ENCODE peak calls at places on chromosomes 16 and 17, in five cellular contexts. D, B, I, S and V are unnamed samples. For H3K36me3, the result is how much of the 10 kb centered on the place peaks cover.

GRCh38 chr16:85689950-85690320 is 1.2 kb upstream of the GINS2 start:
- DNase-seq in S (no peak), I (no peak), B (no peak), D (no peak), V (peak)

GRCh38 chr16:22888791-22889190 is 74.8 kb downstream of the HS3ST2 start:
- DNase-seq in I (no peak), S (no peak), B (no peak), D (peak), V (peak)

GRCh38 chr17:42872251-42872965 is 21.4 kb downstream of the AOC3 start:
- DNase-seq in S (no peak), D (no peak), I (no peak), B (no peak), V (no peak)

GRCh38 chr17:48022906-48023305 is 14.7 kb downstream of the COPZ2 start:
- DNase-seq in B (no peak), S (no peak), D (peak), I (no peak), V (no peak)

GRCh38 chr16:49465661-49466528 is 92.3 kb downstream of the C16orf78 start:
- DNase-seq in I (no peak), S (no peak), D (no peak), B (no peak), V (no peak)

GRCh38 chr17:47934856-47935255 is 6.5 kb upstream of the PNPO start:
- DNase-seq in B (no peak), S (no peak), D (peak), I (no peak), V (no peak)

GRCh38 chr17:80474231-80474932 is 2.0 kb downstream of the NPTX1 start:
- DNase-seq in D (peak), S (no peak), I (peak), B (peak), V (no peak)

GRCh38 chr17:45043268-45043681 is 8.2 kb downstream of the DCAKD start:
- DNase-seq in D (peak), I (no peak), B (no peak), S (no peak), V (no peak)

GRCh38 chr16:12471383-12471782 is 332.3 kb downstream of the CPPED1 start:
- DNase-seq in S (no peak), B (no peak), I (no peak), D (no peak), V (no peak)

GRCh38 chr16:5056347-5056746 is 9.4 kb downstream of the C16orf89 start:
- DNase-seq in I (peak), S (no peak), B (peak), D (peak), V (peak)

GRCh38 chr17:39750131-39751015 is 12.6 kb downstream of the GRB7 start:
- DNase-seq in I (no peak), S (no peak), D (no peak), B (no peak), V (no peak)

GRCh38 chr16:10828851-10829331 is 10.3 kb upstream of the TVP23A start:
- DNase-seq in D (peak), B (no peak), S (no peak), I (peak), V (peak)

GRCh38 chr16:79316004-79316458 is 284.5 kb downstream of the MAF start:
- DNase-seq in B (no peak), S (no peak), D (no peak), I (no peak), V (no peak)

GRCh38 chr17:3910420-3911270 is 5.6 kb downstream of the P2RX1 start:
- DNase-seq in D (no peak), S (no peak), I (no peak), B (no peak), V (no peak)

GRCh38 chr16:83312846-83313245 is 494.9 kb upstream of the HSBP1 start:
- DNase-seq in B (no peak), D (no peak), I (no peak), S (no peak), V (no peak)

GRCh38 chr17:4492762-4493561 is 5.7 kb upstream of the SPNS2 start:
- DNase-seq in S (no peak), I (peak), D (peak), B (peak), V (peak)

GRCh38 chr16:70331588-70332358 is 14.9 kb upstream of the DDX19A start:
- DNase-seq in B (no peak), I (no peak), D (peak), S (no peak), V (peak)

GRCh38 chr17:596763-597644 is 117.6 kb downstream of the VPS53 start:
- DNase-seq in B (no peak), S (no peak), D (peak), I (no peak), V (no peak)

GRCh38 chr17:46841561-46842379 is 9.6 kb upstream of the WNT9B start:
- DNase-seq in S (no peak), I (peak), B (no peak), D (peak), V (peak)

GRCh38 chr16:26856271-26856670 is 210.5 kb upstream of the C16orf82 start:
- DNase-seq in D (no peak), B (no peak), I (no peak), S (no peak), V (no peak)

GRCh38 chr16:68146583-68146982 is 61.4 kb downstream of the NFATC3 start:
- DNase-seq in S (no peak), B (peak), I (peak), D (peak), V (peak)

GRCh38 chr17:72717276-72717675 is 375.2 kb downstream of the SLC39A11 start:
- DNase-seq in D (no peak), I (no peak), S (no peak), B (no peak), V (no peak)

GRCh38 chr17:18301081-18301480 is 13.7 kb downstream of the TOP3A start:
- DNase-seq in S (no peak), I (no peak), B (no peak), D (no peak), V (no peak)

GRCh38 chr16:17138801-17139200 is 332.0 kb downstream of the XYLT1 start:
- DNase-seq in D (peak), B (no peak), I (no peak), S (no peak), V (peak)

GRCh38 chr16:85123891-85124635 is 11.8 kb upstream of the CIBAR2 start:
- DNase-seq in B (no peak), S (no peak), D (peak), I (peak), V (peak)

GRCh38 chr16:65070831-65071230 is 51.0 kb downstream of the CDH11 start:
- DNase-seq in I (peak), B (no peak), S (no peak), D (peak), V (peak)

GRCh38 chr16:8914098-8914497 is 31.9 kb downstream of the LITAFD start:
- DNase-seq in B (no peak), I (no peak), S (no peak), D (no peak), V (no peak)

GRCh38 chr17:1377334-1377733 is 22.7 kb downstream of the YWHAE start:
- DNase-seq in I (no peak), B (no peak), D (no peak), S (no peak), V (peak)

GRCh38 chr16:53172517-53172916 is 117.7 kb downstream of the CHD9 start:
- DNase-seq in S (no peak), D (no peak), B (no peak), I (no peak), V (no peak)

GRCh38 chr16:11056989-11057645 is 112.8 kb downstream of the CLEC16A start:
- DNase-seq in S (no peak), B (no peak), D (no peak), I (no peak), V (no peak)

GRCh38 chr17:41816637-41817320 is 4.0 kb downstream of the FKBP10 start:
- DNase-seq in B (no peak), I (no peak), S (no peak), D (no peak), V (no peak)

GRCh38 chr16:54466233-54466632 is 179.6 kb upstream of the IRX3 start:
- DNase-seq in I (no peak), S (no peak), B (no peak), D (no peak), V (no peak)

GRCh38 chr16:30382398-30383015 is at the start of gene SEPTIN1:
- DNase-seq in B (no peak), I (no peak), S (peak), D (no peak), V (no peak)

GRCh38 chr16:11524098-11524760 is 62.5 kb downstream of the LITAF start:
- DNase-seq in B (no peak), I (no peak), S (no peak), D (peak), V (no peak)

GRCh38 chr16:23367564-23367963 is 65.5 kb downstream of the SCNN1B start:
- DNase-seq in B (no peak), D (no peak), S (no peak), I (no peak), V (no peak)

DNA sequence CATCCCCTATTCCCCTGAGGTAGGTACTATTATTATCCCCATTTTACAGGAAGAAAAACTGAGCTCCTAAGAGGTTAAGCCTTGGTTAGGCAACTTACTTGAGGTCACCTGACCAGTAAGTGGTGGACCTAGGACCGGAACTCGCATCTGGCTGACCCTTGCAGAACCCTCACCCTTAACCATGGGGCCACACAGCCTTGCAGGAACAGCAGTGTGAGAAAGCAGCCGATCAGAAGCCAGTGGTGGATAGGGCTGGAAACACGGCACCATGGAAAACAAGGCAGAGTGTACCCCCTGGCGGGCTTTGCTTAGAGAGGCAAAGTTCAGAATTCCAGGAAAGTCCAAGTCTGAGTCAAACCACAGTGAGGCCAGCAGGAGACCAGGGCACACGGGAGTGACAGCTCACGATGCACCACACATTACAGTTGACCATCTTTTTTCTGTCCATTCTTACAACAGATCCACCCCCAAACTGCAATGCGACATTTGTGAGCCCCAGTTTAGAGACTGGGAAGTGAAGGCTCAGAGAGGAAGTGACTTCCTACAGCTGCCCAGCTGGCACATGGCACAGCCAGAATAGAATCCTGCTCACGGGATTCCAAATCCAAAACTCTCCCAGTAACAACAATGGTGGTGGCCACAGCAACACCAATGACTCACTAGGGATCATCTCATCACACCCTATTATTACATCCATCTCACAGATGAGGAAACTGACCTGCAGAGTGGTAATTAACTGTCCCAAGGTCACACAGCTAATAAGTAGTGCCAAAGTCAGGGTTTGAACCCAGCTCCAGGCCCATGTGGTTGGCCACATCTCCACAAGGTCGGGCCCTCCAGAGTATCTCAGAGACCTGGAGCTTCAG is 20.3 kb downstream of the KIFC3 start:
- DNase-seq in B (no peak), I (peak), S (no peak), D (peak), V (no peak)
- H3K36me3 ChIP-seq in B (under half), I (under half), S (under half), D (under half), V (under half)

DNA sequence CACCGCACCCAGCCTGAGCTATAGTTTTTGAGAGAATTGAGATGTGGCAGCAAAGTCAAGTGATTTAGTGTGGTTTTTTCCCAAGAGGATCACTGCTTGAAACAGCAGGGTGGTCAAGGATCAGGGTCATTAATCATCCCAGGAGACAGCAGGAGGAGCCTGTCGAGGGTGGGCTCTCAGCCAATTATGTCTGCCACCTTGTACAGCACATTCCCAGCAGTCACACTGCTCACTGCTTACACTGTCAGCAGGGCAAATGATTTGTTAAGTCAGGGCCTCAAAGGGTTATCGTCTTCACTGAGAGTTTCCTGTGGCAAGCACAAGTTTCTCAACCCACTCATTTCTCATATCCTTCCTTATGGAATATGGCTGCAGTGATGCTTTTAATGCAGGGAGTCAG is 13.2 kb downstream of the B3GNT9 start:
- DNase-seq in I (peak), S (no peak), D (no peak), B (no peak), V (no peak)
- H3K36me3 ChIP-seq in I (under half), S (under half), D (under half), B (half or more), V (under half)

GRCh38 chr17:28347261-28347891 is 10.0 kb downstream of the POLDIP2 start:
- DNase-seq in B (no peak), D (peak), I (no peak), S (no peak), V (no peak)

GRCh38 chr17:28346199-28346580 is 10.6 kb downstream of the TNFAIP1 start:
- DNase-seq in B (no peak), D (no peak), I (no peak), S (no peak), V (peak)

GRCh38 chr17:28348979-28349378 is 8.3 kb downstream of the POLDIP2 start:
- DNase-seq in I (no peak), S (no peak), B (no peak), D (no peak), V (no peak)

GRCh38 chr17:28346746-28347246 is 10.5 kb downstream of the POLDIP2 start:
- DNase-seq in S (no peak), D (no peak), I (peak), B (no peak), V (peak)

DNA sequence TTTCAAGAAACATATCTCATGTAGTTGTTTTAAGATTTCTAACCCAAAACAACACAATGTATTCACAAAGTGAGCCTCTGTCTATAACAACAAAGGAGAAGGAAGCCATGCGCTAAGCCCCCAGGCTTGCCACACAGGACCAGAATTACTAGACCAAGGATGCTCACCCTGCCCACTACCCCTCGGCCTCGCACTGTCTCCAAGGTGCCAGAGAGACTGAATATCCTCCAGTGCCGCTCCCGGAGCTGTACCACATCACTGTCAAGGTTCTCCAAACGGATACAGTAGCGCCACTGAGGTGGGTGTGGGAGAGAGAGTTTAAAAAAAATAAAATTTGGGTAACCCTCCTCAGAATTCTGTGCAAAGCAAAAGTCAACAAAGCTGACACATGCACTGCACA is 7.1 kb downstream of the POLDIP2 start:
- DNase-seq in I (no peak), S (no peak), B (no peak), D (no peak), V (no peak)
- H3K36me3 ChIP-seq in I (under half), S (half or more), B (half or more), D (under half), V (under half)

GRCh38 chr17:57604771-57605733 is 140.0 kb downstream of the CCDC182 start:
- DNase-seq in B (no peak), I (peak), S (peak), D (peak), V (peak)

GRCh38 chr17:57602896-57603295 is 142.2 kb downstream of the CCDC182 start:
- DNase-seq in D (no peak), B (no peak), S (no peak), I (no peak), V (no peak)

GRCh38 chr17:57605734-57606105 is 139.4 kb downstream of the CCDC182 start:
- DNase-seq in I (no peak), S (no peak), B (no peak), D (no peak), V (no peak)

GRCh38 chr17:57603541-57603940 is 141.6 kb downstream of the CCDC182 start:
- DNase-seq in D (no peak), B (no peak), I (no peak), S (no peak), V (no peak)

GRCh38 chr17:57603978-57604377 is 141.1 kb downstream of the CCDC182 start:
- DNase-seq in S (peak), B (no peak), D (no peak), I (no peak), V (no peak)
- H3K36me3 ChIP-seq in S (under half), B (under half), D (under half), I (under half), V (under half)

DNA sequence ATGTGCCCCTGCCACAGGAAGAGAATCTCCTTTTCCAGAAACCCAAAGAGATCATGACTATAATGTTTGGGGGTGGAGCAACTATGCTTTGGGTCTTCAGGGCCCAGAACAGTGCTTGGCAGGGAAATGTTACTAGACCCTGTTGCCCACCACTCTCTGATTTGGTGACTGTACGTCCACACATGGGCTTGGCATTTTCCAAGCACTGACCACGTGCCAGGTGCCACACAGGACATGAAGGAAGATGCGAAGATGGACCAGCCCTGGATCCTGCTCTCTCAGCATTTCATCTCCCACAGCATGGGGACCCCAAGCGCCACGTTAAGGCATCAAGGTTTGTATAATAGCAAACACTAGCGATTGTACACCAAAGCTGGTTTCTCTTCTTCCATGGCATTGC is 50.1 kb downstream of the GSG1L start:
- DNase-seq in I (no peak), D (no peak), B (no peak), S (no peak), V (no peak)
- H3K36me3 ChIP-seq in I (under half), D (under half), B (under half), S (under half), V (under half)

GRCh38 chr17:35597604-35598003 is 10.5 kb downstream of the AP2B1 start:
- DNase-seq in S (no peak), D (no peak), B (no peak), I (peak), V (no peak)
- H3K36me3 ChIP-seq in S (under half), D (half or more), B (half or more), I (under half), V (under half)

DNA sequence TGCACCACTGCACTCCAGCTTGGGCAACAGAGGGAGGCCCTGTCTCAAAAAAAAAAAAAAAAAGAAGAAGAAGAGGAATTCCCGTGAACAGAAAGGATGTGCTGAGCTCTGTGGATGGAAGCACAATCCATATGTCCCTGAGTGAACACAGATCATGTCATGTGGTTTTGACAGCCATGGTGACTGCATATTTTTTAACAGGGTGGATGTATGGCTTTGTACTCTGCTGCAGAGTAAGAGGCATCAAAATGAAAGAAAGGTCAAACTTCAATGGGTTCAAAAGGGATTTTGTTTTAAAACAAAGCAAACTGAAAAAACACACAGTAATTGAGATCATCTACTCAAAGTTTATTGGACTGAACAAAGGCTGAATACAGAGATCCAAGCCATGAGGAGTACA is 31.5 kb downstream of the MXRA7 start:
- DNase-seq in S (no peak), I (no peak), D (no peak), B (no peak), V (no peak)
- H3K36me3 ChIP-seq in S (under half), I (under half), D (under half), B (under half), V (under half)

GRCh38 chr16:88602091-88602490 is 31.9 kb downstream of the ZC3H18 start:
- DNase-seq in D (no peak), S (no peak), B (no peak), I (no peak), V (no peak)

GRCh38 chr16:88599092-88599733 is 29.0 kb downstream of the ZC3H18 start:
- DNase-seq in I (no peak), B (no peak), S (no peak), D (no peak), V (no peak)

GRCh38 chr16:88599825-88600538 is 29.8 kb downstream of the ZC3H18 start:
- DNase-seq in B (no peak), D (no peak), S (no peak), I (no peak), V (no peak)

GRCh38 chr16:88600539-88600896 is 30.3 kb downstream of the ZC3H18 start:
- DNase-seq in D (no peak), S (no peak), I (no peak), B (no peak), V (no peak)

GRCh38 chr16:88601313-88602036 is 31.3 kb downstream of the ZC3H18 start:
- DNase-seq in D (no peak), B (no peak), I (no peak), S (no peak), V (no peak)
- H3K36me3 ChIP-seq in D (under half), B (under half), I (under half), S (under half), V (under half)

GRCh38 chr17:77216435-77216980 is 75.7 kb downstream of the SEC14L1 start:
- DNase-seq in S (no peak), B (no peak), D (no peak), I (no peak), V (no peak)
- H3K36me3 ChIP-seq in S (under half), B (under half), D (under half), I (under half), V (under half)